ENCODE peak calls at places on chromosome 19, in six cellular contexts. One of them, this sample, is unnamed.
A peak's percentile ranks its signal among the peaks of the same experiment; 100 is the strongest.

GRCh38 chr19:50517704-50518075 is 4.0 kb upstream of the ASPDH start:
- DNase-seq in pancreas: no peak
- DNase-seq in heart right ventricle: no peak
- DNase-seq in ascending aorta: no peak
- DNase-seq in endothelial cell of umbilical vein: no peak
- DNase-seq in fibroblast of lung: no peak
- DNase-seq in this sample: no peak

GRCh38 chr19:7533925-7534480 is 1.5 kb upstream of the PNPLA6 start:
- DNase-seq in endothelial cell of umbilical vein: peak; percentile 88
- DNase-seq in heart right ventricle: peak; percentile 89
- DNase-seq in ascending aorta: peak; percentile 93
- DNase-seq in pancreas: peak; percentile 91
- DNase-seq in fibroblast of lung: peak; percentile 91
- DNase-seq in this sample: peak; percentile 56

GRCh38 chr19:19406878-19407639 is 1.6 kb downstream of the GATAD2A start:
- DNase-seq in pancreas: peak; percentile 48
- DNase-seq in endothelial cell of umbilical vein: peak; percentile 78
- DNase-seq in heart right ventricle: no peak
- DNase-seq in fibroblast of lung: peak; percentile 55
- DNase-seq in ascending aorta: no peak
- DNase-seq in this sample: no peak

GRCh38 chr19:18751571-18751970 is 39.5 kb downstream of the COMP start:
- DNase-seq in pancreas: no peak
- DNase-seq in heart right ventricle: no peak
- DNase-seq in ascending aorta: no peak
- DNase-seq in fibroblast of lung: no peak
- DNase-seq in endothelial cell of umbilical vein: no peak
- DNase-seq in this sample: no peak

GRCh38 chr19:5631511-5632240 is 8.8 kb downstream of the SAFB start:
- DNase-seq in ascending aorta: no peak
- DNase-seq in heart right ventricle: no peak
- DNase-seq in endothelial cell of umbilical vein: no peak
- DNase-seq in fibroblast of lung: peak; percentile 40
- DNase-seq in pancreas: no peak
- DNase-seq in this sample: no peak

GRCh38 chr19:51181913-51182419 is 39.9 kb downstream of the SIGLEC7 start:
- DNase-seq in endothelial cell of umbilical vein: no peak
- DNase-seq in fibroblast of lung: no peak
- DNase-seq in ascending aorta: no peak
- DNase-seq in pancreas: no peak
- DNase-seq in heart right ventricle: no peak
- DNase-seq in this sample: no peak

GRCh38 chr19:51097166-51097736 is 11.0 kb downstream of the CTU1 start:
- DNase-seq in endothelial cell of umbilical vein: peak; percentile 27
- DNase-seq in pancreas: peak; percentile 86
- DNase-seq in heart right ventricle: peak; percentile 77
- DNase-seq in fibroblast of lung: peak; percentile 51
- DNase-seq in ascending aorta: no peak
- DNase-seq in this sample: no peak

GRCh38 chr19:18194554-18195238 is 1.7 kb downstream of the MPV17L2 start:
- DNase-seq in pancreas: peak; percentile 48
- DNase-seq in endothelial cell of umbilical vein: peak; percentile 11
- DNase-seq in ascending aorta: no peak
- DNase-seq in heart right ventricle: peak; percentile 44
- DNase-seq in fibroblast of lung: peak; percentile 42
- DNase-seq in this sample: no peak

GRCh38 chr19:16073481-16073880 is 2.8 kb upstream of the TPM4 start:
- DNase-seq in fibroblast of lung: no peak
- DNase-seq in heart right ventricle: no peak
- DNase-seq in endothelial cell of umbilical vein: no peak
- DNase-seq in ascending aorta: peak; percentile 71
- DNase-seq in pancreas: no peak
- DNase-seq in this sample: no peak

GRCh38 chr19:56748443-56748842 is 76.9 kb upstream of the ZNF835 start:
- DNase-seq in endothelial cell of umbilical vein: no peak
- DNase-seq in heart right ventricle: no peak
- DNase-seq in pancreas: no peak
- DNase-seq in fibroblast of lung: peak; percentile 14
- DNase-seq in ascending aorta: no peak
- DNase-seq in this sample: no peak

GRCh38 chr19:45769821-45770191 is 754 bp upstream of the SIX5 start:
- DNase-seq in ascending aorta: no peak
- DNase-seq in fibroblast of lung: no peak
- DNase-seq in heart right ventricle: peak; percentile 56
- DNase-seq in endothelial cell of umbilical vein: no peak
- DNase-seq in pancreas: peak; percentile 80
- DNase-seq in this sample: no peak

GRCh38 chr19:51702754-51703654 is 9.9 kb downstream of the SPACA6 start:
- DNase-seq in fibroblast of lung: no peak
- DNase-seq in ascending aorta: peak; percentile 73
- DNase-seq in pancreas: peak; percentile 77
- DNase-seq in endothelial cell of umbilical vein: peak; percentile 15
- DNase-seq in heart right ventricle: peak; percentile 33
- DNase-seq in this sample: no peak

GRCh38 chr19:33394006-33394722 is 20.7 kb downstream of the CEBPG start:
- DNase-seq in heart right ventricle: peak; percentile 61
- DNase-seq in pancreas: peak; percentile 31
- DNase-seq in fibroblast of lung: peak; percentile 82
- DNase-seq in ascending aorta: peak; percentile 83
- DNase-seq in endothelial cell of umbilical vein: no peak
- DNase-seq in this sample: no peak

GRCh38 chr19:57227461-57227860 is 3.4 kb upstream of the AURKC start:
- DNase-seq in endothelial cell of umbilical vein: no peak
- DNase-seq in pancreas: no peak
- DNase-seq in ascending aorta: no peak
- DNase-seq in heart right ventricle: no peak
- DNase-seq in fibroblast of lung: no peak
- DNase-seq in this sample: no peak

GRCh38 chr19:44141191-44142013 is at the start of gene ZNF234:
- DNase-seq in endothelial cell of umbilical vein: peak; percentile 83
- DNase-seq in pancreas: peak; percentile 72
- DNase-seq in fibroblast of lung: peak; percentile 86
- DNase-seq in heart right ventricle: peak; percentile 70
- DNase-seq in ascending aorta: peak; percentile 88
- DNase-seq in this sample: peak; percentile 38

GRCh38 chr19:37980419-37980975 is 73.5 kb downstream of the SIPA1L3 start:
- DNase-seq in endothelial cell of umbilical vein: no peak
- DNase-seq in heart right ventricle: no peak
- DNase-seq in fibroblast of lung: peak; percentile 14
- DNase-seq in ascending aorta: no peak
- DNase-seq in pancreas: no peak
- DNase-seq in this sample: no peak

GRCh38 chr19:51368366-51369282 is at the start of gene CLDND2:
- DNase-seq in endothelial cell of umbilical vein: no peak
- DNase-seq in heart right ventricle: no peak
- DNase-seq in fibroblast of lung: no peak
- DNase-seq in ascending aorta: no peak
- DNase-seq in pancreas: peak; percentile 38
- DNase-seq in this sample: no peak

GRCh38 chr19:44757057-44757734 is 8.7 kb downstream of the BCL3 start:
- DNase-seq in endothelial cell of umbilical vein: no peak
- DNase-seq in pancreas: peak; percentile 85
- DNase-seq in fibroblast of lung: peak; percentile 76
- DNase-seq in ascending aorta: peak; percentile 84
- DNase-seq in heart right ventricle: peak; percentile 79
- DNase-seq in this sample: no peak

GRCh38 chr19:27906081-27906480 is 1306.9 kb downstream of the UQCRFS1 start:
- DNase-seq in heart right ventricle: no peak
- DNase-seq in fibroblast of lung: no peak
- DNase-seq in ascending aorta: no peak
- DNase-seq in endothelial cell of umbilical vein: no peak
- DNase-seq in pancreas: no peak
- DNase-seq in this sample: no peak

GRCh38 chr19:6058411-6059201 is 51.7 kb downstream of the RFX2 start:
- DNase-seq in fibroblast of lung: no peak
- DNase-seq in pancreas: no peak
- DNase-seq in heart right ventricle: no peak
- DNase-seq in endothelial cell of umbilical vein: no peak
- DNase-seq in ascending aorta: peak; percentile 64
- DNase-seq in this sample: no peak

GRCh38 chr19:16037424-16038195 is 38.7 kb upstream of the TPM4 start:
- DNase-seq in heart right ventricle: no peak
- DNase-seq in pancreas: no peak
- DNase-seq in fibroblast of lung: no peak
- DNase-seq in endothelial cell of umbilical vein: no peak
- DNase-seq in ascending aorta: no peak
- DNase-seq in this sample: no peak

GRCh38 chr19:45990113-45990728 is 5.0 kb upstream of the CCDC61 start:
- DNase-seq in endothelial cell of umbilical vein: no peak
- DNase-seq in ascending aorta: no peak
- DNase-seq in pancreas: no peak
- DNase-seq in fibroblast of lung: no peak
- DNase-seq in heart right ventricle: no peak
- DNase-seq in this sample: no peak

GRCh38 chr19:18879579-18880373 is 16.2 kb downstream of the CERS1 start:
- DNase-seq in ascending aorta: no peak
- DNase-seq in fibroblast of lung: no peak
- DNase-seq in heart right ventricle: no peak
- DNase-seq in endothelial cell of umbilical vein: peak; percentile 14
- DNase-seq in pancreas: peak; percentile 47
- DNase-seq in this sample: no peak

GRCh38 chr19:14333101-14333871 is 48.0 kb upstream of the ADGRE5 start:
- DNase-seq in heart right ventricle: peak; percentile 34
- DNase-seq in fibroblast of lung: peak; percentile 20
- DNase-seq in pancreas: no peak
- DNase-seq in ascending aorta: no peak
- DNase-seq in endothelial cell of umbilical vein: no peak
- DNase-seq in this sample: no peak
- H3K4me3 ChIP-seq in heart right ventricle: peak overlapping the region; percentile 37
- H3K4me3 ChIP-seq in fibroblast of lung: no peak overlapping the region
- H3K4me3 ChIP-seq in pancreas: no peak overlapping the region
- H3K4me3 ChIP-seq in ascending aorta: peak overlapping the region; percentile 60
- H3K4me3 ChIP-seq in endothelial cell of umbilical vein: no peak overlapping the region
- H3K4me3 ChIP-seq in this sample: no peak overlapping the region

DNA sequence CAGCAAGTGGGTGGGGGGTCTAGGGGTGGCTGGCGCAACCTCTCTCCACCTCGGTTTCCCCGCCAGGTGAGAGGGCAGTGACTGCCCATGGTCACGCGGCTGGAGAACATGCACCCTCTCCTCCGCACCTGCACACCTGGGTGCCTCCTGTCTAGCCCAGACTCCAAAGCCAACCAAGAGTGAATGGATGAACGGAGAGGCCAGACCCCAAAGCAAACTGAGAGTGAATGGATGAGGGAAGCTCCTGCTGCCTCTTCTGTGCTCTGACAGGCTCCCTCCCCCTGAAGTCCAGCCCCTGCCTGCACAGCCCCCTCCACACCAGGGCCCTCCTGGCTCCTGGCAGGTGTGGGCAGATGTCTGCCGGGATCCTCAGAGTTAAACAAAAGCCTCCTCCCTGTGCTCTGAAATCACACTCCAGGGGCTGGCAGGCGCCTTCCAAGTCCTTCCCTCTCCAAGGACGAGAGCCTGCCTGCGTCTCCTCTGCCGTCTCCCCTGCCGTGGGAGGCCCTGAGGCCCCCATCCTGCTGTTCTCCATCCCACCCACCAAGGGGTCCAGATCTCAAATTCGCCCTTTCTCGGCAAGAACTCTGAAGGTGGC is 2.2 kb downstream of the SBNO2 start:
- DNase-seq in heart right ventricle: no peak
- DNase-seq in fibroblast of lung: no peak
- DNase-seq in endothelial cell of umbilical vein: no peak
- DNase-seq in ascending aorta: no peak
- DNase-seq in pancreas: peak; percentile 43
- DNase-seq in this sample: no peak
- H3K4me3 ChIP-seq in heart right ventricle: peak overlapping the region; percentile 74
- H3K4me3 ChIP-seq in fibroblast of lung: peak overlapping the region; percentile 91
- H3K4me3 ChIP-seq in endothelial cell of umbilical vein: no peak overlapping the region
- H3K4me3 ChIP-seq in ascending aorta: peak overlapping the region; percentile 93
- H3K4me3 ChIP-seq in pancreas: peak overlapping the region; percentile 84
- H3K4me3 ChIP-seq in this sample: peak overlapping the region; percentile 80

GRCh38 chr19:40661616-40662015 is 28.8 kb downstream of the NUMBL start:
- DNase-seq in endothelial cell of umbilical vein: no peak
- DNase-seq in fibroblast of lung: no peak
- DNase-seq in pancreas: no peak
- DNase-seq in ascending aorta: no peak
- DNase-seq in heart right ventricle: no peak
- DNase-seq in this sample: no peak

GRCh38 chr19:40659566-40659965 is 30.9 kb downstream of the NUMBL start:
- DNase-seq in heart right ventricle: no peak
- DNase-seq in ascending aorta: no peak
- DNase-seq in pancreas: no peak
- DNase-seq in endothelial cell of umbilical vein: no peak
- DNase-seq in fibroblast of lung: no peak
- DNase-seq in this sample: no peak

GRCh38 chr19:40663712-40664692 is 26.4 kb downstream of the NUMBL start:
- DNase-seq in ascending aorta: no peak
- DNase-seq in fibroblast of lung: no peak
- DNase-seq in pancreas: no peak
- DNase-seq in heart right ventricle: no peak
- DNase-seq in endothelial cell of umbilical vein: no peak
- DNase-seq in this sample: no peak

GRCh38 chr19:40666803-40667438 is 23.5 kb downstream of the NUMBL start:
- DNase-seq in ascending aorta: no peak
- DNase-seq in fibroblast of lung: no peak
- DNase-seq in pancreas: no peak
- DNase-seq in endothelial cell of umbilical vein: no peak
- DNase-seq in heart right ventricle: no peak
- DNase-seq in this sample: no peak

GRCh38 chr19:40662925-40663711 is 27.3 kb downstream of the NUMBL start:
- DNase-seq in heart right ventricle: peak; percentile 94
- DNase-seq in endothelial cell of umbilical vein: peak; percentile 82
- DNase-seq in pancreas: peak; percentile 93
- DNase-seq in ascending aorta: peak; percentile 95
- DNase-seq in fibroblast of lung: peak; percentile 86
- DNase-seq in this sample: no peak
- H3K4me3 ChIP-seq in heart right ventricle: peak overlapping the region; percentile 64
- H3K4me3 ChIP-seq in endothelial cell of umbilical vein: peak overlapping the region; percentile 44
- H3K4me3 ChIP-seq in pancreas: peak overlapping the region; percentile 80
- H3K4me3 ChIP-seq in ascending aorta: peak overlapping the region; percentile 77
- H3K4me3 ChIP-seq in fibroblast of lung: peak overlapping the region; percentile 54
- H3K4me3 ChIP-seq in this sample: peak overlapping the region; percentile 58

DNA sequence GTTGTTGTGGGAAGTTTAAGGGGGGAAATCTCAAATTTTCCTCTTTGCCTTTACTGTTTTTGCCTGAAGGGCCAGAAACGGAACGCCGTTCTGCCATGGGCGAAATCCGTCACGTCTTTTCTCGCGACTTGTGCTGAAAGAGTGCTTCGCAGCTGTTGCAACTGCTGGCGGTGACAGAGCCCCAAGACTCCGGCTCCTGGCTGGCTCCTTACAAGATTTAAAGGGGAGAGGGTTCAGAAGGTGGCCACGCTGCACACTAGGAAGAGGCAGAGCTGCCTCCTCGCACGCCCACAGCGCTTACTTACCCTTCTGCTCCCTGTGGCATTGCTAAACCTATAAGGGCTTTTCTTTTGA is 320.3 kb downstream of the ZNF536 start:
- DNase-seq in pancreas: no peak
- DNase-seq in fibroblast of lung: peak; percentile 16
- DNase-seq in endothelial cell of umbilical vein: no peak
- DNase-seq in heart right ventricle: no peak
- DNase-seq in ascending aorta: peak; percentile 56
- DNase-seq in this sample: no peak
- H3K4me3 ChIP-seq in pancreas: peak overlapping the region; percentile 30
- H3K4me3 ChIP-seq in fibroblast of lung: no peak overlapping the region
- H3K4me3 ChIP-seq in endothelial cell of umbilical vein: no peak overlapping the region
- H3K4me3 ChIP-seq in heart right ventricle: peak overlapping the region; percentile 38
- H3K4me3 ChIP-seq in ascending aorta: peak overlapping the region; percentile 26
- H3K4me3 ChIP-seq in this sample: peak overlapping the region; percentile 25